ENCODE peak calls at places on chromosomes 16 and 17, in five cellular contexts. H is activated CD8-positive, alpha-beta memory T cell treated with anti-CD3 and anti-CD28 coated beads, Interleukin-2, amount 10 ng/mL, durations not matched to agents 7 days and 5 days; J is memory B cell; B is T-helper 17 cell; P is upper lobe of right lung. G is an unnamed sample.

GRCh38 chr17:8175795-8176196 is 384 bp downstream of the TMEM107 start:
- ATAC-seq in P (peak; percentile 22), H (peak; percentile 1), J (no peak), B (no peak), G (peak; percentile 2)

GRCh38 chr16:76428858-76429257 is 151.7 kb downstream of the CNTNAP4 start:
- ATAC-seq in J (no peak), B (no peak), H (no peak), P (no peak), G (no peak)

GRCh38 chr17:77616243-77616731 is 342.2 kb upstream of the TNRC6C start:
- ATAC-seq in P (no peak), J (no peak), B (no peak), H (no peak), G (no peak)

GRCh38 chr17:57929392-57929791 is 25.8 kb downstream of the CUEDC1 start:
- ATAC-seq in H (no peak), B (no peak), J (no peak), P (peak; percentile 80), G (no peak)

GRCh38 chr16:11524098-11524760 is 62.5 kb downstream of the LITAF start:
- ATAC-seq in P (no peak), J (no peak), B (no peak), H (no peak), G (no peak)

GRCh38 chr17:34252138-34252889 is 2.8 kb upstream of the CCL2 start:
- ATAC-seq in J (peak; percentile 54), B (no peak), P (peak; percentile 77), H (no peak), G (peak; percentile 88)

GRCh38 chr16:82067810-82068325 is 32.8 kb downstream of the HSD17B2 start:
- ATAC-seq in P (no peak), H (no peak), J (no peak), B (no peak), G (no peak)

GRCh38 chr17:4822835-4823234 is 10.3 kb upstream of the MINK1 start:
- ATAC-seq in H (no peak), J (no peak), P (no peak), B (no peak), G (no peak)

GRCh38 chr16:27337024-27337423 is 23.2 kb downstream of the IL4R start:
- ATAC-seq in H (no peak), P (peak; percentile 46), J (no peak), B (peak; percentile 32), G (peak; percentile 24)

GRCh38 chr16:69187891-69188451 is 1.0 kb downstream of the SNTB2 start:
- ATAC-seq in B (peak; percentile 41), H (no peak), P (peak; percentile 22), J (peak; percentile 20), G (peak; percentile 26)

GRCh38 chr16:2032285-2033056 is 5.8 kb downstream of the NHERF2 start:
- ATAC-seq in J (peak; percentile 33), H (no peak), P (no peak), B (no peak), G (peak; percentile 17)

GRCh38 chr17:40293363-40293762 is 5.7 kb downstream of the CDC6 start:
- ATAC-seq in P (no peak), B (no peak), J (no peak), H (no peak), G (peak; percentile 82)

GRCh38 chr16:56163089-56163488 is 28.2 kb upstream of the GNAO1 start:
- ATAC-seq in B (no peak), H (no peak), J (no peak), P (no peak), G (no peak)

GRCh38 chr17:60902399-60902798 is 224.7 kb downstream of the BCAS3 start:
- ATAC-seq in P (no peak), H (no peak), J (no peak), B (no peak), G (no peak)

GRCh38 chr17:51439395-51440229 is 179.3 kb downstream of the UTP18 start:
- ATAC-seq in B (no peak), P (peak; percentile 16), J (no peak), H (no peak), G (peak; percentile 46)

GRCh38 chr16:14151256-14152030 is 80.3 kb downstream of the MRTFB start:
- ATAC-seq in H (no peak), J (no peak), B (no peak), P (no peak), G (peak; percentile 31)

GRCh38 chr17:1606352-1606985 is 22.2 kb downstream of the SLC43A2 start:
- ATAC-seq in J (no peak), B (no peak), P (no peak), H (no peak), G (no peak)

GRCh38 chr17:56581635-56582605 is 11.6 kb upstream of the NOG start:
- ATAC-seq in J (no peak), B (no peak), P (no peak), H (no peak), G (no peak)

GRCh38 chr17:47218896-47219430 is 9.8 kb downstream of the MYL4 start:
- ATAC-seq in J (no peak), B (no peak), P (peak; percentile 24), H (no peak), G (no peak)

GRCh38 chr16:14284930-14285541 is 213.9 kb downstream of the MRTFB start:
- ATAC-seq in P (peak; percentile 66), H (peak; percentile 63), J (peak; percentile 41), B (peak; percentile 62), G (peak; percentile 67)

GRCh38 chr17:1830288-1830687 is 483 bp downstream of the RPA1 start:
- ATAC-seq in H (peak; percentile 1), P (no peak), J (peak; percentile 11), B (peak; percentile 4), G (no peak)

G was measured in gastroesophageal sphincter.